ENCODE peak calls at places on chromosomes 4 and X, in six cellular contexts. Z, K, T, J, U and O are unnamed samples.
A peak's percentile ranks its signal among the peaks of the same experiment; 100 is the strongest.

GRCh38 chr4:1776521-1777161 is 16.5 kb upstream of the FGFR3 start:
- DNase-seq in Z (no peak), K (no peak), T (no peak), J (no peak), U (no peak), O (no peak)

GRCh38 chrX:152822383-152823086 is 8.0 kb downstream of the CETN2 start:
- DNase-seq in Z (peak; percentile 60), K (no peak), T (no peak), J (no peak), U (peak; percentile 60), O (no peak)

GRCh38 chrX:150508461-150509367 is 59.7 kb upstream of the MTM1 start:
- DNase-seq in Z (peak; percentile 49), K (peak; percentile 16), T (peak; percentile 63), J (no peak), U (no peak), O (no peak)

GRCh38 chrX:153926863-153927685 is 1.0 kb upstream of the ARHGAP4 start:
- DNase-seq in Z (peak; percentile 50), K (peak; percentile 38), T (peak; percentile 57), J (peak; percentile 98), U (peak; percentile 86), O (no peak)

GRCh38 chrX:49282647-49283011 is 13.0 kb downstream of the PPP1R3F start:
- DNase-seq in Z (peak; percentile 49), K (peak; percentile 30), T (peak; percentile 40), J (no peak), U (no peak), O (peak; percentile 15)

GRCh38 chrX:145213504-145213903 is 33.8 kb upstream of the SPANXN1 start:
- DNase-seq in Z (no peak), K (peak; percentile 0), T (no peak), J (peak; percentile 9), U (peak; percentile 44), O (no peak)

GRCh38 chrX:134932528-134933217 is 58.1 kb upstream of the SMIM10 start:
- DNase-seq in Z (peak; percentile 63), K (peak; percentile 39), T (peak; percentile 67), J (no peak), U (no peak), O (no peak)

GRCh38 chr4:74433541-74434172 is 11.3 kb upstream of the AREG start:
- DNase-seq in Z (no peak), K (no peak), T (no peak), J (no peak), U (no peak), O (no peak)

GRCh38 chrX:108736509-108737479 is at the start of gene IRS4:
- DNase-seq in Z (peak; percentile 33), K (no peak), T (peak; percentile 11), J (no peak), U (peak; percentile 20), O (no peak)

GRCh38 chr4:24642941-24643628 is 58.7 kb upstream of the DHX15 start:
- DNase-seq in Z (peak; percentile 87), K (peak; percentile 54), T (peak; percentile 67), J (no peak), U (no peak), O (peak; percentile 90)

GRCh38 chrX:54180403-54180802 is 2.7 kb downstream of the FAM120C start:
- DNase-seq in Z (peak; percentile 45), K (peak; percentile 22), T (peak; percentile 35), J (no peak), U (no peak), O (no peak)

GRCh38 chrX:54181196-54181953 is 1.7 kb downstream of the FAM120C start:
- DNase-seq in Z (no peak), K (peak; percentile 28), T (peak; percentile 29), J (peak; percentile 18), U (no peak), O (no peak)

GRCh38 chrX:54184474-54184873 is 1.4 kb upstream of the FAM120C start:
- DNase-seq in Z (no peak), K (no peak), T (no peak), J (no peak), U (no peak), O (no peak)

GRCh38 chrX:54182194-54182863 is 725 bp downstream of the FAM120C start:
- DNase-seq in Z (peak; percentile 60), K (peak; percentile 13), T (peak; percentile 27), J (peak; percentile 69), U (peak; percentile 56), O (no peak)

DNA sequence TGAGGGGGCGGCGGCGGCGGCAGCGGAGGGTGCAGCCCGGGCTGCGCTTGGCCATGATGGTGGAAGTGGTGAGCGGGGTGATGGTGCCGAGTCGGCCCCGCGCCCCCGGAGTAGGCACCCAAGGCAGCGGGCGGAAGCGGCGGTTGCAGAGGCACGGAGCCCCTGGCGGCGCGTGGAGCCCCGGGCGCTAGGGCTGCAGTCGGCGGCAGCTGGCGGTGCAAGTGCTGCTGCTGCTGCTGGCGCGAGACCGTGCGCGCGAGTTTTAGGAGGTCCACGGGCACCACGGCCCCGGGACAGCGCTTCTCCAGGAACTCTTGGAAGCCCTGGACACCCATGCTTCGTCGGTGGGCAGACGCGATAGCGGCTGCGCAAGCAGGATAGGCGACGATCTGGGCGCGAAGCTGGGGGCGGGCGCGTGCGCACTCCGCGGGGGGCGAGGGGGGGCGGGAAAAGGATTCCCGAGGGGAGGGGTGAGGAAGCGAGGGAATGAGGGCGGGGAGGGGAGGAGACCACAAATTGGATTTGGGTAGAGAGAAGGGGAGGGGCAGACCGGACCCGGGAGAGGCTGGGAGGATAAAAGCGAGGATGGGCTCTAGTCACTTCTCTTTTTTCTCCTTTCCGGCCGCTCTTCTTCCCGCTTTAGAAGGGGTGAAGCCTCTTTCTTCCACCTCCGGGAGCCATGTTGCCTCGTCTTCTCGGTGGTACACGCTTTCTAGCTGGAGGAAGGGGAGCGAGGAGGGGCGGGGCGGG is at the start of gene FAM120C:
- DNase-seq in Z (peak; percentile 88), K (peak; percentile 78), T (peak; percentile 74), J (peak; percentile 67), U (peak; percentile 66), O (no peak)
- H3K4me3 ChIP-seq in Z (peak within 1 kb of the TSS; percentile 58), K (peak within 1 kb of the TSS; percentile 68), T (peak within 1 kb of the TSS; percentile 65), J (peak within 1 kb of the TSS; percentile 65), U (peak within 1 kb of the TSS; percentile 74), O (peak within 1 kb of the TSS; percentile 56)

DNA sequence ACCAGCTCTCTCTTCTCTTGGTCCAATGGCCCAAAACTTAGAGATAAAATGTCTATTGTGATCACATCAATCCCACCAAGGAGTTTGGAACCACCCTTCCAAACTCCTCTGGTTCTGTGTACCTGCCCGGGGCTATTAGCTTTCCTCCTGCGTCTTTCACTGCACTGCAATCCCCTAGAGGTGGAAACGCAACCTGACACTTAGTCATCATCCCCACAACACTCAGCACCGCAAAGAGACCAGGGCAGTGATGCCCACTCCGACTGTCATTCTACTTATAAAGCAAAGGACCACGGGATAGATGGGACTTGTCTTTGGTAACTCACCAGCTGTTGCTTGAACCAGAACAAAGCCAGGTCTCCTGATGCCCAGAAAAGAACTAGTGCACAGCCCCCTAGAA is 22.0 kb downstream of the AFAP1 start:
- DNase-seq in Z (no peak), K (no peak), T (no peak), J (no peak), U (no peak), O (no peak)
- TF ChIP-seq CTCF in Z (no peak), K (no peak), T (peak; percentile 3), J (no peak), U (no peak), O (no peak)

GRCh38 chrX:68832101-68832416 is 3.2 kb downstream of the EFNB1 start:
- DNase-seq in Z (peak; percentile 88), K (peak; percentile 77), T (peak; percentile 79), J (peak; percentile 72), U (no peak), O (no peak)
- H3K4me3 ChIP-seq in Z (peak overlapping the region; percentile 63), K (peak overlapping the region; percentile 72), T (peak overlapping the region; percentile 76), J (no peak overlapping the region), U (no peak overlapping the region), O (peak overlapping the region; percentile 70)

DNA sequence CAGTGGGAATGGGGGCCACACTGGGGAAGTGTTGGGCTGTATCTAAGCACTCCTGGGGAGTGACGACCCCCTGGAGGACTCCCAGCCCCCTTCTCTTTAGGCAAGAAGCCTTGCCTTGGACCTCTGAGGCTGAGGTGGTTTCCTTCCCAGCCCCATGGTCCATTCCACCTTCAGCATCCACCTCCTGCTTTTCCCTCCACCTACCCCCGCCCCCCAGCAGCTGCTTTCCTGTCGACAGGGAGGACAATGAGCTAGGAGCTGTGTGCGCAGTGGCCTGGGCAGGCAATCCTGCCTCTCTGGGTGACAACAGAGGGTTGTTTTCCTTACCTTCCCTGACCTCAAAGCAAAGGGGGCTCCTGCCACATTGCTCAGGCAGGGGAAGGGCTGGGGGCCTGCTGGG is 123.5 kb downstream of the BCOR start:
- DNase-seq in Z (no peak), K (no peak), T (no peak), J (no peak), U (no peak), O (no peak)
- TF ChIP-seq CTCF in Z (no peak), K (no peak), T (no peak), J (no peak), U (no peak), O (no peak)

GRCh38 chr4:185211035-185211434 is 1.6 kb downstream of the SNX25 start:
- DNase-seq in Z (peak; percentile 29), K (peak; percentile 22), T (no peak), J (no peak), U (no peak), O (no peak)
- H3K4me3 ChIP-seq in Z (peak overlapping the region; percentile 71), K (peak overlapping the region; percentile 89), T (peak overlapping the region; percentile 88), J (no peak overlapping the region), U (peak overlapping the region; percentile 81), O (peak overlapping the region; percentile 73)

DNA sequence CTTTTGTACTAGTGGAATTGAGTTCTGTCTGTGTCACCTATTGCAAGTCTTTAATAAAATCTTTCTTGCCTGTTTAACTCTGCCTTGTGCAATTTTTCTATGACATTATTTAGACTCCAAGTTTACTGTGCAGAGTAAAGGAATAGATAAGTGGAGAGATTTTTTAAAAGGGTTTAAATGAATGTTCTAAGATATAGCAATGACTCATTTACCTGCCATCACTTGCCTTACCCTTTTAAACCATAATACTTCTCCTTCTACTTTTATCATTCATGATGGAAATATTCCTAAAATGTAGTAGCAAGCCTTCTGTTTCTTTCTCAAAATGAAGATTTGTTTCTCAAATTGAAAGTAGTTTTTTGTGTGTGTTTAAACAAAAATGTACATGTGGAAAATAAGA is 782.8 kb upstream of the MAGEB2 start:
- DNase-seq in Z (no peak), K (no peak), T (no peak), J (no peak), U (no peak), O (no peak)
- TF ChIP-seq CTCF in Z (no peak), K (no peak), T (no peak), J (no peak), U (no peak), O (no peak)